ENCODE peak calls at places on chromosomes 16 and 17, in four cellular contexts. X is PC-3, Y is body of pancreas, F is upper lobe of right lung. U is an unnamed sample. For H3K27me3, the result is how much of the 10 kb centered on the place peaks cover.

GRCh38 chr16:52837251-52837650 is 215.4 kb downstream of the CHD9NB start:
- DNase-seq in X (no peak), Y (no peak), F (no peak), U (peak)

GRCh38 chr16:71789136-71789535 is 19.5 kb downstream of the AP1G1 start:
- DNase-seq in Y (no peak), F (no peak), X (no peak), U (no peak)

GRCh38 chr17:7442142-7442541 is 2.7 kb upstream of the CHRNB1 start:
- DNase-seq in Y (no peak), F (no peak), X (no peak), U (no peak)

GRCh38 chr17:80712089-80712488 is 167.5 kb downstream of the RPTOR start:
- DNase-seq in X (no peak), F (no peak), Y (no peak), U (no peak)

GRCh38 chr16:29909398-29909797 is 9.1 kb downstream of the ASPHD1 start:
- DNase-seq in F (no peak), Y (no peak), X (no peak), U (no peak)

GRCh38 chr17:5846001-5846400 is 224.2 kb upstream of the WSCD1 start:
- DNase-seq in F (no peak), X (no peak), Y (no peak), U (no peak)

GRCh38 chr17:57366558-57367351 is 110.4 kb downstream of the MSI2 start:
- DNase-seq in X (peak), Y (no peak), F (no peak), U (no peak)

GRCh38 chr17:73342057-73342522 is 30.3 kb upstream of the CDC42EP4 start:
- DNase-seq in Y (peak), F (peak), X (peak), U (peak)

GRCh38 chr16:89549007-89549700 is 11.3 kb upstream of the RPL13 start:
- DNase-seq in F (no peak), Y (no peak), X (no peak), U (no peak)

GRCh38 chr17:74652020-74652419 is 28.5 kb upstream of the CD300E start:
- DNase-seq in F (no peak), X (no peak), Y (no peak), U (no peak)

GRCh38 chr17:2693561-2694380 is 17.8 kb downstream of the CLUH start:
- DNase-seq in F (peak), Y (no peak), X (no peak), U (no peak)

GRCh38 chr17:63696381-63696961 is 3.5 kb downstream of the LIMD2 start:
- DNase-seq in Y (peak), X (peak), F (no peak), U (peak)

GRCh38 chr16:89320717-89321501 is 103.4 kb downstream of the ZNF778 start:
- DNase-seq in X (peak), F (no peak), Y (peak), U (peak)

GRCh38 chr17:18093616-18094408 is 6.1 kb downstream of the DRG2 start:
- DNase-seq in F (no peak), X (peak), Y (peak), U (peak)

GRCh38 chr16:84548971-84549844 is 44.7 kb upstream of the MEAK7 start:
- DNase-seq in F (no peak), X (no peak), Y (peak), U (no peak)

GRCh38 chr17:16482253-16482652 is 9.7 kb downstream of the LRRC75A start:
- DNase-seq in F (no peak), Y (no peak), X (no peak), U (no peak)

DNA sequence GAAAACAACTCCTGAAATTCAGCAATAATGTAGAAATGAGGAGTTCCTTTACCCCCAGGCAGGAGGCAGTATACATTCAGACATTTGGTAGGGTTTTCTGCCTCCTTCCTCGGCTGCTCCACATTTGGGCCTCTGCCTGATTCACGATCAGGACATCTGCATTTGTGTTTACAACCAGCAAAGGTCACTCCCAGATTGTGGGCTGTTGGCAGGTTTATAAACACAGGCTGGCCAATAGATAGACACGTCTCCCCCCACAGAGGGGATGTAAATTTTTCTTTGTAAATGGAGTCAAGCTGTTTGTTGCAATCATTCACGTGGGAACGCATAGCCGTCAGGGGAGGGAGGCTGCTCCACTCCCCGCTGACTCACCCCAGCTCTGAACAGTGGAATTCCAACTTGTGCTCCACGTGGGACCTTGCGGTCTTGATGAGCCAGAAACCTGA is 252.1 kb upstream of the N4BP1 start:
- DNase-seq in X (peak), Y (no peak), F (no peak), U (peak)
- TF ChIP-seq CTCF in X (peak), Y (no peak), F (no peak), U (no peak)

DNA sequence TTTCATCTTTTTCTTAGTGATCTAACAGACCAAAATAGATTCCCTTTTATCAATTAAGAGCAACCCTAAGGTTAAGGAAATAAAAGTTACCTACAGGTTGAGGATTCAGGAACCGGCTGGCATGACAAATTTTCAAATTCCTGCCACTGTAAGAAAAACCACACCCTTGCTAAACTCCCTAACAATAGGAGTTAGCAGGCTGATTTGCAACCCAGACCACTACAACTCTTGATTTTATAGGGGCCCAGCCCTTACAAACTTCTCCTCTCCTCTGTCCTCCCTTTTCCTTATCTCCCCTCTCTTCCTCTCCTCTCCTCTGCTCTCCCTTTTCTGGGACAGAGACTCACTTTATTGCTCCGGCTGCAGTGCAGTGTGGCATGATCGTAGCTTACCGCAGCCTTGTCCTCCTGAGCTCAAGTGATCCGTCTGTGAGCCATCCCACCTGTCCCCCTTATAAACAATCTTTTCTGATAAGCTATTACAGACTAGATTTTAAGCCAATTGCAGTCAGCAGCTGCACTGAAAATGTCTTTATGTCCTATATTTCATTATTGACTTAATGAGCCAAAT is 418.9 kb downstream of the CDH8 start:
- DNase-seq in F (no peak), X (no peak), Y (no peak), U (no peak)
- H3K4me3 ChIP-seq in F (no peak), X (no peak), Y (no peak), U (no peak)

DNA sequence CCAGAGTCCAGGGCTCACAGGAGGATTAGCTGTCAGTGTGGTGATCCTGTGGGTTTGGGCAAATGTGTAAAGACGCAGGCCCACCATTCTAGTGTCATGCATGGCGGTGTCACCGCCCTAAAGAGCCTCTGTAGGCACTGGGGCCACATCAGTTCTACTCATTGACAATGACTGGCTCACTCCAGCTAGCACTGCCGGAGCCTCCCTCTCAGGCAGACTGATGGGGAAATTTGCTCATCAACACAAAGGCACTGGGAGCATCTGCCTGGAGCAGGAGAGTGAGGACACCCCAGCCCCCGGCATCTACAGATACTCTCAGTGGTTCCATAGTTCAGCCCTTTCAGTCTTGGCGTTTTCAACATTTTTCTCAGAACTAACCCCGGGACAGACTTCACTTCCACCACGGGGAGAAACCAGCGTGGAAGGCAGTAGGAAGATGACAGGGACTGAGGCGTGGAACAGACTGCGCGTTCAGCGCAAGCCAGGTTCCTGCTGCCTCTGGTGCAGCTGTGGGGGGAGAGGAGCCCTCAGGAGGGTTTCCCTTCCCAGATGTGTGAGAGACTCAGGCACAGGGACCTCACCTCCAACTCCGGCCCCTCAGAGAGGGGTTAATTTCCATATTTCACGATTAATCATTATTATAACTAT is 256.6 kb downstream of the RBFOX3 start:
- DNase-seq in F (no peak), X (no peak), Y (no peak), U (no peak)
- H3K27me3 ChIP-seq in F (under half), X (half or more), Y (under half), U (under half)

GRCh38 chr17:43573579-43574321 is 27.6 kb upstream of the ETV4 start:
- DNase-seq in X (no peak), F (no peak), Y (peak), U (no peak)

GRCh38 chr17:43576563-43577229 is 30.6 kb upstream of the ETV4 start:
- DNase-seq in X (peak), F (peak), Y (peak), U (peak)

GRCh38 chr17:43572368-43572980 is 26.3 kb upstream of the ETV4 start:
- DNase-seq in F (no peak), Y (no peak), X (peak), U (no peak)

GRCh38 chr17:43574348-43574747 is 28.2 kb upstream of the ETV4 start:
- DNase-seq in X (no peak), Y (no peak), F (no peak), U (no peak)

DNA sequence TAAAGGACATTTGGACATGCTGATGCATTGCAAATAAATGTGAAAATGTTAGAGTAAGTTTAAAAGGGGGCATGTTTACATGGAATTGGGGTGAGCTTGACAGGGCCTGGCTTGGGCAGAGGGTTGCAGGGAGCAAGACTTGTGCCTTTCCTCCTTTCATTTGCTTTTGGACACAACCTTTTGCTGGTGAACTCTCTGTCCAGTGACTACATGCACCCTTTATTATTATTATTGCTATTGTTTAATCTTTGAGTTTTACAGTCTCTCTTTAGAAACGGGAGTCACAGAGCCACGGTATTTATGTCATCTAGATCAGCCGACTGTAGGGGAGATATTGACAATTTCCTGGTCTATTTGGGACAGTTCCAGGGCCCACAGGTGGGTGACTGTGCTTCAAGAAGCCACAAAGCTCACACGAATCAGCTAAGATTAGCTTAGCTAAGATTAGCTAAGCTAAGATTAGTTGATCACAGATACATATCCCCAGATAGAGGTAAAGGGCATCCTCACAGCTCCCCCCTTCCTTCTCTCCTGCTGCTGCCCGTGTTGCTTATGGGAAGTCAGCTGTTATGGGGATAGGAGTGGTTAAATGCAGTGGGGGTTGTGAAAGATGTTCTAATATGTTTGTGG is 28.9 kb upstream of the ETV4 start:
- DNase-seq in Y (no peak), X (peak), F (no peak), U (no peak)
- TF ChIP-seq CTCF in Y (no peak), X (no peak), F (no peak), U (no peak)

GRCh38 chr16:17467923-17468540 is 2.7 kb downstream of the XYLT1 start:
- DNase-seq in Y (peak), F (peak), X (no peak), U (no peak)
- H3K4me3 ChIP-seq in Y (no peak), F (peak), X (no peak), U (no peak)

GRCh38 chr16:2992383-2993081 is 12.3 kb upstream of the PKMYT1 start:
- DNase-seq in X (peak), F (no peak), Y (no peak), U (peak)
- H3K27me3 ChIP-seq in X (under half), F (under half), Y (under half), U (under half)

GRCh38 chr16:51151951-51152663 is 1.0 kb upstream of the SALL1 start:
- DNase-seq in X (no peak), Y (peak), F (no peak), U (no peak)
- TF ChIP-seq CTCF in X (no peak), Y (no peak), F (no peak), U (no peak)

GRCh38 chr17:336110-337021 is 16.2 kb downstream of the RPH3AL start:
- DNase-seq in Y (peak), X (no peak), F (peak), U (no peak)

GRCh38 chr17:335691-336090 is 16.9 kb downstream of the RPH3AL start:
- DNase-seq in Y (peak), F (peak), X (no peak), U (no peak)

GRCh38 chr17:337866-338265 is 14.7 kb downstream of the RPH3AL start:
- DNase-seq in X (no peak), F (peak), Y (no peak), U (no peak)

GRCh38 chr17:337453-337852 is 15.2 kb downstream of the RPH3AL start:
- DNase-seq in X (no peak), Y (no peak), F (peak), U (no peak)

GRCh38 chr17:337022-337420 is 15.6 kb downstream of the RPH3AL start:
- DNase-seq in F (no peak), Y (no peak), X (no peak), U (no peak)
- H3K4me3 ChIP-seq in F (no peak), Y (no peak), X (no peak), U (no peak)

DNA sequence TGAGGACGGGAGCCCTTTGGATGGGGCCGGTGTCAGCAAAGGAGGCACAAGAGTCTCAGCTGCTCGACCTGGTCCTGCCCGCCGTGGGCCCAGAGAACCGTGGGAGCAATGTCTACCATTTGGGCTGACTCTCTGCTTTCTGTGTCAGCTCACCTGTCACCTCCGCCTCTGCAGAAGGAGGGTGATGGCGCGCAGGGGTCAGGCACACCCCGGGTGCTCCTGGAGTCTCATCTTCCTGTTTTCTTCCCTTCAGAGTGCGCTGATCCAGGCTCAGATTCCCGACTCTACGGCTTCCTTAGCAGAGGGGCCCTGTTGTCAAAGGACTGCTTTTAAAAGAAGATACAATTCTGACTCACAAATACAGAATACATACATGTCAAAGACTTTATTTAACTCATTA is 167.1 kb downstream of the BANP start:
- DNase-seq in X (no peak), Y (no peak), F (no peak), U (no peak)
- H3K27me3 ChIP-seq in X (under half), Y (under half), F (under half), U (under half)

GRCh38 chr17:9696279-9697044 is 51.1 kb downstream of the USP43 start:
- DNase-seq in X (no peak), F (peak), Y (no peak), U (no peak)
- TF ChIP-seq CTCF in X (no peak), F (no peak), Y (no peak), U (no peak)